ENCODE peak calls at places on chromosomes 1 and 21, in six cellular contexts. One of them, this sample, is unnamed.

GRCh38 chr1:167578935-167579521 is 25.5 kb upstream of the CREG1 start:
- DNase-seq in fibroblast of lung: no peak
- DNase-seq in effector memory CD4-positive, alpha-beta T cell: no peak
- DNase-seq in Panc1: no peak
- DNase-seq in pancreas: no peak
- DNase-seq in AG04449: no peak
- DNase-seq in this sample: no peak

GRCh38 chr1:12697406-12697805 is 18.5 kb upstream of the AADACL3 start:
- DNase-seq in fibroblast of lung: no peak
- DNase-seq in effector memory CD4-positive, alpha-beta T cell: no peak
- DNase-seq in Panc1: no peak
- DNase-seq in pancreas: no peak
- DNase-seq in AG04449: peak
- DNase-seq in this sample: no peak

GRCh38 chr1:151837197-151837596 is 2.4 kb downstream of the C2CD4D start:
- DNase-seq in fibroblast of lung: no peak
- DNase-seq in effector memory CD4-positive, alpha-beta T cell: peak
- DNase-seq in Panc1: no peak
- DNase-seq in pancreas: no peak
- DNase-seq in AG04449: no peak
- DNase-seq in this sample: no peak

GRCh38 chr1:170730443-170730842 is 66.5 kb downstream of the PRRX1 start:
- DNase-seq in fibroblast of lung: no peak
- DNase-seq in effector memory CD4-positive, alpha-beta T cell: no peak
- DNase-seq in Panc1: no peak
- DNase-seq in pancreas: no peak
- DNase-seq in AG04449: no peak
- DNase-seq in this sample: no peak

GRCh38 chr1:233328661-233329498 is 1.4 kb downstream of the MAP3K21 start:
- DNase-seq in fibroblast of lung: no peak
- DNase-seq in effector memory CD4-positive, alpha-beta T cell: no peak
- DNase-seq in Panc1: no peak
- DNase-seq in pancreas: peak
- DNase-seq in AG04449: no peak
- DNase-seq in this sample: peak

GRCh38 chr1:22652457-22652856 is 579 bp upstream of the C1QB start:
- DNase-seq in fibroblast of lung: no peak
- DNase-seq in effector memory CD4-positive, alpha-beta T cell: no peak
- DNase-seq in Panc1: no peak
- DNase-seq in pancreas: no peak
- DNase-seq in AG04449: no peak
- DNase-seq in this sample: no peak

GRCh38 chr1:108016451-108016920 is 51.5 kb upstream of the VAV3 start:
- DNase-seq in fibroblast of lung: peak
- DNase-seq in effector memory CD4-positive, alpha-beta T cell: no peak
- DNase-seq in Panc1: no peak
- DNase-seq in pancreas: no peak
- DNase-seq in AG04449: no peak
- DNase-seq in this sample: no peak

GRCh38 chr1:116587496-116588308 is 16.9 kb upstream of the CD58 start:
- DNase-seq in fibroblast of lung: no peak
- DNase-seq in effector memory CD4-positive, alpha-beta T cell: no peak
- DNase-seq in Panc1: no peak
- DNase-seq in pancreas: no peak
- DNase-seq in AG04449: no peak
- DNase-seq in this sample: no peak

GRCh38 chr1:225917536-225917935 is 6.5 kb downstream of the PYCR2 start:
- DNase-seq in fibroblast of lung: peak
- DNase-seq in effector memory CD4-positive, alpha-beta T cell: no peak
- DNase-seq in Panc1: no peak
- DNase-seq in pancreas: no peak
- DNase-seq in AG04449: no peak
- DNase-seq in this sample: no peak

GRCh38 chr1:226066415-226067077 is 4.0 kb downstream of the H3-3A start:
- DNase-seq in fibroblast of lung: peak
- DNase-seq in effector memory CD4-positive, alpha-beta T cell: no peak
- DNase-seq in Panc1: no peak
- DNase-seq in pancreas: no peak
- DNase-seq in AG04449: no peak
- DNase-seq in this sample: no peak

GRCh38 chr1:3943123-3943431 is 43.0 kb upstream of the C1orf174 start:
- DNase-seq in fibroblast of lung: no peak
- DNase-seq in effector memory CD4-positive, alpha-beta T cell: no peak
- DNase-seq in Panc1: no peak
- DNase-seq in pancreas: no peak
- DNase-seq in AG04449: no peak
- DNase-seq in this sample: no peak

GRCh38 chr1:247111636-247112478 is 7.7 kb upstream of the ZNF669 start:
- DNase-seq in fibroblast of lung: peak
- DNase-seq in effector memory CD4-positive, alpha-beta T cell: no peak
- DNase-seq in Panc1: no peak
- DNase-seq in pancreas: peak
- DNase-seq in AG04449: no peak
- DNase-seq in this sample: no peak

GRCh38 chr1:150256549-150257341 is 829 bp upstream of the CA14 start:
- DNase-seq in fibroblast of lung: peak
- DNase-seq in effector memory CD4-positive, alpha-beta T cell: no peak
- DNase-seq in Panc1: no peak
- DNase-seq in pancreas: no peak
- DNase-seq in AG04449: no peak
- DNase-seq in this sample: no peak

DNA sequence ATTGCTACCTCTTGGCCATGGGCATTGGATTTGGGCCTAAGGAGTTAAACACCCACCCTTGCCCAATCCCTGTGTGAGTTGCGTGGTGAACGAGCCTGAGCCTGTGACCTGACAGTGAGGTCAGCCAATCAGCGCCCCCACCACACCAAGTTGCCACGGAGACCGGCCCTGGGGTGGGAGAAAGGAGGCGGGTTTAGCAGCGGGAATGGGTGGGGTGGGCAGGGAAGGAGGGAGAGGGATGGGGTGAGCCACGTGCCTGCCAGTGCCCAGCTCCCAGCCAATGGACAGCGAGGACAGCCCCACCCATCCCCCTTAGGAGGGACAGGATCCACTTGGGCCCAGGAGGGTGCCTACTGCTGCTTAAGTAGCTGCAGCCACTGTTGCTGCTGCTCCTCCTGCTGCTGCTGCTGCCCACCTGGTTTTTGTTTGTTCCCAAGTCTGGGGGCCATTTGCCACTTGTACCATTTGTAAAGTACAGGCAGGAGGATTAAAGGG is 9.5 kb downstream of the ZBTB7B start:
- DNase-seq in fibroblast of lung: peak
- DNase-seq in effector memory CD4-positive, alpha-beta T cell: no peak
- DNase-seq in Panc1: no peak
- DNase-seq in pancreas: no peak
- DNase-seq in AG04449: no peak
- DNase-seq in this sample: peak
- H3K4me3 ChIP-seq in fibroblast of lung: no peak
- H3K4me3 ChIP-seq in effector memory CD4-positive, alpha-beta T cell: peak
- H3K4me3 ChIP-seq in Panc1: no peak
- H3K4me3 ChIP-seq in pancreas: no peak
- H3K4me3 ChIP-seq in AG04449: no peak
- H3K4me3 ChIP-seq in this sample: no peak

DNA sequence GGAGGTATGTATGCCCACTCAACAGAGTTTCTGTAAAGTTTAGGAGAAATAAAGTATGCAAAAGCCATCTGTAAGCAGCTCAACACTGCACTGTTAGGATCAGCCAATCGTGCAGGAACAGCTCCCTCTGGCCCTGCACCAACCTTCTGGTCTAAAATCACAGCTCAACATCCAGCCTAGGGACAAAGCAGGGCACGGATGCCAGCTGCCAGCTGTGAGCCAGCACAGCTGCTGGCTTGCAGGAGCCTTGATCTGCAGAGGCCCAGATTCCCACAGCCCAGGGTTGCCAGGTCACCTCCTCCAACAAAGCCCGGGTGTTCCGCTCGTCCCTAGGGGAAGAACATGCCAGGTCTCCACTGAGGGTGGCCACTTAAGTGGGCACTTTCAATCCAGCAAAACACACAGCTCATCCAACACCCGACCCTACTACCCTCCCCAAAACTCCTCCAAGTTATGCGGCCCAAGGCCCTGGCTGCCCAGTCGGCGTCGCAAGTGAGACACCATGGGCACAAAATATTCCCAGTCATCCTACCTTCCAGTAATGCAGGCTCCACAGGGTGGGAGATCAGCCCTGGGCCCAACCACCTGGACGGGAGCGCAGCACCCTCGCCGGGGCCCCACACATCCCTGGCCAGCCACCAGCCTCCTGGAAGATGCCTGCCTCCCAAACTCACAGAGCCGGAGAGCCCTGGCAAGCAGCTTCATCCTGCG is 8.4 kb downstream of the ACOT7 start:
- DNase-seq in fibroblast of lung: peak
- DNase-seq in effector memory CD4-positive, alpha-beta T cell: no peak
- DNase-seq in Panc1: no peak
- DNase-seq in pancreas: peak
- DNase-seq in AG04449: no peak
- DNase-seq in this sample: no peak
- H3K4me3 ChIP-seq in fibroblast of lung: peak
- H3K4me3 ChIP-seq in effector memory CD4-positive, alpha-beta T cell: no peak
- H3K4me3 ChIP-seq in Panc1: peak
- H3K4me3 ChIP-seq in pancreas: no peak
- H3K4me3 ChIP-seq in AG04449: no peak
- H3K4me3 ChIP-seq in this sample: no peak

GRCh38 chr1:51616903-51617708 is at the start of gene OSBPL9:
- DNase-seq in fibroblast of lung: peak
- DNase-seq in effector memory CD4-positive, alpha-beta T cell: peak
- DNase-seq in Panc1: peak
- DNase-seq in pancreas: peak
- DNase-seq in AG04449: no peak
- DNase-seq in this sample: peak

GRCh38 chr1:51620470-51620869 is 3.6 kb downstream of the OSBPL9 start:
- DNase-seq in fibroblast of lung: no peak
- DNase-seq in effector memory CD4-positive, alpha-beta T cell: no peak
- DNase-seq in Panc1: no peak
- DNase-seq in pancreas: no peak
- DNase-seq in AG04449: no peak
- DNase-seq in this sample: no peak

GRCh38 chr1:51615780-51616291 is 1.1 kb upstream of the OSBPL9 start:
- DNase-seq in fibroblast of lung: no peak
- DNase-seq in effector memory CD4-positive, alpha-beta T cell: no peak
- DNase-seq in Panc1: no peak
- DNase-seq in pancreas: no peak
- DNase-seq in AG04449: no peak
- DNase-seq in this sample: no peak

GRCh38 chr1:51618715-51619114 is 1.8 kb downstream of the OSBPL9 start:
- DNase-seq in fibroblast of lung: no peak
- DNase-seq in effector memory CD4-positive, alpha-beta T cell: no peak
- DNase-seq in Panc1: no peak
- DNase-seq in pancreas: no peak
- DNase-seq in AG04449: no peak
- DNase-seq in this sample: no peak

DNA sequence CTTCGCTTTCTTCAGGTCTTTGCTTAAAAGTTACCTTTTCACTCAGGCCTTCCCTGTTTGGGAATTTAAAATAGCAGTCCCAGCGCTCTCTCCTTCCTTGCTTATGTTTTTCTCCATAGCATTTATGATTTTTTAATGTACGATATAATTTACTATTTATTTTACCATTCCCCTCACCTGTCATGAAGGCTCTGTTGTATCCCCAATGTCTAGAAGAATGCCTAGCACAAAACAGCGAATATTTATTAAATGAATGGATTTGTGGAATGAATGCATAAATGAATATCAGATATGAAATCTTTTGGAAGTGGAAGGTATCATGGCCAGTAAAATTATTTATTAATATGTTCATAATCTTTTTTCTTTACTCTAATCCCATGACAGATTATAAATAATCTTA is 402 bp upstream of the OSBPL9 start:
- DNase-seq in fibroblast of lung: no peak
- DNase-seq in effector memory CD4-positive, alpha-beta T cell: no peak
- DNase-seq in Panc1: no peak
- DNase-seq in pancreas: no peak
- DNase-seq in AG04449: no peak
- DNase-seq in this sample: no peak
- H3K4me3 ChIP-seq in fibroblast of lung: peak
- H3K4me3 ChIP-seq in effector memory CD4-positive, alpha-beta T cell: peak
- H3K4me3 ChIP-seq in Panc1: peak
- H3K4me3 ChIP-seq in pancreas: peak
- H3K4me3 ChIP-seq in AG04449: peak
- H3K4me3 ChIP-seq in this sample: no peak

DNA sequence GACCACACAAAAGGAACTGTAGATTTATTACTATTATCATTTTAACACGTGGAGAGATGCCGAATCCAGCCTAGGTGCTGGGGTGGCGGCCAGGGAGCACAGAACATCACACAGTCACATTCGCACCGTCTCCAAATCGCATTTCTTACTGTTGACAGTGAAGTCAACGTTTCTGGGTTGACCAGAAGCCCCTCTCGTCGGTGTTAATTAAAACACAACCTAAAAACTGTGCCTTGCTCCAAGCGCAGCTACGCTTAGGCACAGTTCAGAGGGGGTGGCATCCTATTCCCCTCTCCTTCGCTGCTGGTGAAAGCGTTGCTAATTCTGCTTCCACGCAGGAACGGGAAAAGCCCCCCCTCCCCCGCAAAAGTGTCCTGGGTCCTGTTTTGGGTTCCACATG is 4.1 kb downstream of the RIPK4 start:
- DNase-seq in fibroblast of lung: no peak
- DNase-seq in effector memory CD4-positive, alpha-beta T cell: no peak
- DNase-seq in Panc1: no peak
- DNase-seq in pancreas: no peak
- DNase-seq in AG04449: no peak
- DNase-seq in this sample: no peak
- H3K4me3 ChIP-seq in fibroblast of lung: no peak
- H3K4me3 ChIP-seq in effector memory CD4-positive, alpha-beta T cell: no peak
- H3K4me3 ChIP-seq in Panc1: peak
- H3K4me3 ChIP-seq in pancreas: no peak
- H3K4me3 ChIP-seq in AG04449: no peak
- H3K4me3 ChIP-seq in this sample: no peak

DNA sequence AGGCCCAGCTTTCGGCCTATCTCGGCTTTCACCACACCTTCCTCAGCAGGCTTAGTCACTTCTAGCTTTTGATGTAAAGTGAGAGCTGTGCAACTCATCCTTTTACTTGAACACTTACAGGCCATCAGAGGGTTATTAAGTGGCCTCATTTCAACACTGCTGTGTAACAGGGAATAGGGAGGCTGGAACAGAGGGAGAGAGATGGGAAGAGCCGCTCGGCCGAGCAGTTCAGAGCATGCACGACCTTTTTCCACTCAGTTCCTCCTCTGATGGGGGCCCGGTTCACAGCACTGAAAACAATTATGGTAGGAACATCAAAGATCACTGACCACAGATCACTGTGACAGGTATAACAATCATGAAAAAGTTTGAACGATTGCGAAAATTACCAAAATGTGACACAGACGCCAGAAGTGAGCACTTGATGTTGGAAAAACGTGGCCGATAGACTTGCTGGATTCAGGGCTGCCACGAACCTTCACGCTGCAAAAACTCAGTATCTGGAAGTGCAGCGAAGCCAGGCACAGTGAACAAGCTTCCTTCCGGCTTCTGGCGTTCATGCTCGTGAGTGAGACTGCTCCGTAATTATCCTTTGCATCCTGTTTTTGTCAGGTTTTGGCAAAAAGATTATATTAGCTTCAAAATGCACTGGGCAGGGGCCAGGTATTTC is 28.6 kb downstream of the AGPAT3 start:
- DNase-seq in fibroblast of lung: peak
- DNase-seq in effector memory CD4-positive, alpha-beta T cell: no peak
- DNase-seq in Panc1: no peak
- DNase-seq in pancreas: no peak
- DNase-seq in AG04449: no peak
- DNase-seq in this sample: no peak
- H3K4me3 ChIP-seq in fibroblast of lung: no peak
- H3K4me3 ChIP-seq in effector memory CD4-positive, alpha-beta T cell: peak
- H3K4me3 ChIP-seq in Panc1: no peak
- H3K4me3 ChIP-seq in pancreas: no peak
- H3K4me3 ChIP-seq in AG04449: no peak
- H3K4me3 ChIP-seq in this sample: no peak